ENCODE peak calls at places on chromosomes 16 and 17, in seven cellular contexts. U is HFF-Myc; J is CD4-positive, alpha-beta T cell; Y is A673; Q is B cell; H is ovary; A is mucosa of descending colon. D is an unnamed sample.

GRCh38 chr17:33049781-33050414 is 58.3 kb downstream of the SPACA3 start:
- DNase-seq in U (peak), J (no peak), Y (peak), Q (peak), H (peak), A (peak), D (no peak)

GRCh38 chr17:71455219-71455618 is 665.6 kb upstream of the SOX9 start:
- DNase-seq in U (no peak), J (no peak), Y (no peak), Q (no peak), H (no peak), A (no peak), D (no peak)

GRCh38 chr17:15091825-15092224 is 173.3 kb downstream of the PMP22 start:
- DNase-seq in U (no peak), J (no peak), Y (peak), Q (no peak), H (no peak), A (no peak), D (no peak)

GRCh38 chr16:27325736-27326135 is 12.0 kb downstream of the IL4R start:
- DNase-seq in U (no peak), J (no peak), Y (no peak), Q (no peak), H (no peak), A (no peak), D (no peak)

GRCh38 chr16:4830408-4830807 is 16.7 kb downstream of the GLYR1 start:
- DNase-seq in U (no peak), J (no peak), Y (no peak), Q (no peak), H (no peak), A (no peak), D (no peak)

GRCh38 chr17:46115687-46116086 is 77.5 kb downstream of the KANSL1 start:
- DNase-seq in U (no peak), J (no peak), Y (no peak), Q (no peak), H (no peak), A (no peak), D (no peak)

GRCh38 chr17:39209317-39210092 is 9.4 kb downstream of the RPL19 start:
- DNase-seq in U (no peak), J (peak), Y (peak), Q (peak), H (peak), A (peak), D (peak)

GRCh38 chr17:8393470-8394231 is 4.0 kb downstream of the RNF222 start:
- DNase-seq in U (no peak), J (peak), Y (no peak), Q (peak), H (no peak), A (peak), D (no peak)

GRCh38 chr16:50653056-50653455 is 28.1 kb downstream of the SNX20 start:
- DNase-seq in U (no peak), J (no peak), Y (no peak), Q (no peak), H (no peak), A (no peak), D (no peak)

GRCh38 chr16:49260956-49261530 is 20.6 kb downstream of the CBLN1 start:
- DNase-seq in U (no peak), J (no peak), Y (no peak), Q (no peak), H (no peak), A (no peak), D (no peak)

DNA sequence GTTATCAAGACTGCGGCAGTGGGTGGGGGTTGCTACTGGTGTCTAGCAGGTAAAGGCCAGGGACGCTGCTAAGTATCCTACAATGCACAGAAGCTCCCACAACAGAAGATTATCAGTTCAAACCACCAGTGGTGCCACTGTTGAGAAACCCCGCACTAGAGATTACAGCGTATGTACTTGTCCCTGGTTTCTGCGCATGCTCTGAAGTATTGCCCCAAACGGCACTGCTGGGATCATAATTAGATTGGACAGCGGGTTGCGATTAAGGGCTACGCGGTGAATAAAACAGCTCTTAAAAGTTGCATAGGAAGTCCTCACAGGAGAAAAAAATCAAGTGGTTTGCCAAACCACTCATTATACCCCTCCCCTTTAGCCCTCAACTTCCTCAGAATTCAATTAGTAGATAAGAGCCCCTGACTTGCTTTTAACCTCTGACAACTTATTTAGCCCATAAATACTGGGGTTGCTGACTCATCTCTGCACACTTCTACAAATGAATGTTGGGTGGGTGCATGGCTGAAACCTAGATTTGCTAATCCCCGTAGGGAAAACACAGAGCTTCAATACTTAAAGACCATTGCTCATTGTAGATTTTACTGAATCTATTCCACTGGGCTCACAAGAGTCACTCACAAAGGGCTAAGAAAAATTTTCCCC is 91.7 kb downstream of the RGS9 start:
- DNase-seq in U (peak), J (peak), Y (peak), Q (no peak), H (no peak), A (no peak), D (peak)
- TF ChIP-seq CTCF in U (no peak), J (no peak), Y (no peak), Q (no peak), H (no peak), A (no peak), D (no peak)

GRCh38 chr17:47654991-47655390 is 5.3 kb downstream of the KPNB1 start:
- DNase-seq in U (no peak), J (no peak), Y (no peak), Q (no peak), H (no peak), A (no peak), D (no peak)

GRCh38 chr17:47663997-47664941 is 14.6 kb downstream of the KPNB1 start:
- DNase-seq in U (peak), J (peak), Y (peak), Q (peak), H (peak), A (peak), D (no peak)

GRCh38 chr17:47665655-47666054 is 15.9 kb downstream of the KPNB1 start:
- DNase-seq in U (no peak), J (no peak), Y (no peak), Q (no peak), H (no peak), A (no peak), D (no peak)

DNA sequence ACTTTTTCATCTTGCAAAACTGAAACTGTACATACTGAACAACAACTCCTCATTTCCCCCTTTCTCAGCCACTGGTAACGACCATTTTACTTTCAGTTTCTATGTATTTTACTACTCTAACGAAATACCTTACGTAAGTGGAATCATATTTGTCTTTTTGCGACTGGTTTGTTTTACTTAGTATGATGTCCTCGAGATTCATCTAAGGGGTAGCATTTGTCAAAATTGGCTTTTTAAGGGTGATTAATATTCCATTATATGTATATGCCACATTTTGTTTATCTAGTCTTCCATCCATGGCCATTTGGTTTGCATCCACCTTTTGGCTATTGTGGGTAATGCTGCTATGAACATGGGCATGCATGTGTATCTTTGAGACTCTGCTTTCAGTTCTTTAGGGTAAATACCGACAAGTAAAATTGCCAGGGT is 10.4 kb downstream of the KPNB1 start:
- DNase-seq in U (no peak), J (no peak), Y (no peak), Q (peak), H (no peak), A (no peak), D (peak)
- TF ChIP-seq CTCF in U (no peak), J (no peak), Y (no peak), Q (peak), H (no peak), A (no peak), D (no peak)

GRCh38 chr17:62675260-62675659 is 47.8 kb downstream of the MRC2 start:
- DNase-seq in U (no peak), J (no peak), Y (no peak), Q (peak), H (no peak), A (no peak), D (no peak)

GRCh38 chr17:62672957-62673356 is 45.5 kb downstream of the MRC2 start:
- DNase-seq in U (no peak), J (no peak), Y (no peak), Q (no peak), H (no peak), A (no peak), D (no peak)

GRCh38 chr17:62674363-62674739 is 46.9 kb downstream of the MRC2 start:
- DNase-seq in U (no peak), J (no peak), Y (no peak), Q (no peak), H (no peak), A (no peak), D (no peak)

GRCh38 chr17:62674841-62675240 is 47.4 kb downstream of the MRC2 start:
- DNase-seq in U (no peak), J (no peak), Y (no peak), Q (no peak), H (no peak), A (no peak), D (no peak)

DNA sequence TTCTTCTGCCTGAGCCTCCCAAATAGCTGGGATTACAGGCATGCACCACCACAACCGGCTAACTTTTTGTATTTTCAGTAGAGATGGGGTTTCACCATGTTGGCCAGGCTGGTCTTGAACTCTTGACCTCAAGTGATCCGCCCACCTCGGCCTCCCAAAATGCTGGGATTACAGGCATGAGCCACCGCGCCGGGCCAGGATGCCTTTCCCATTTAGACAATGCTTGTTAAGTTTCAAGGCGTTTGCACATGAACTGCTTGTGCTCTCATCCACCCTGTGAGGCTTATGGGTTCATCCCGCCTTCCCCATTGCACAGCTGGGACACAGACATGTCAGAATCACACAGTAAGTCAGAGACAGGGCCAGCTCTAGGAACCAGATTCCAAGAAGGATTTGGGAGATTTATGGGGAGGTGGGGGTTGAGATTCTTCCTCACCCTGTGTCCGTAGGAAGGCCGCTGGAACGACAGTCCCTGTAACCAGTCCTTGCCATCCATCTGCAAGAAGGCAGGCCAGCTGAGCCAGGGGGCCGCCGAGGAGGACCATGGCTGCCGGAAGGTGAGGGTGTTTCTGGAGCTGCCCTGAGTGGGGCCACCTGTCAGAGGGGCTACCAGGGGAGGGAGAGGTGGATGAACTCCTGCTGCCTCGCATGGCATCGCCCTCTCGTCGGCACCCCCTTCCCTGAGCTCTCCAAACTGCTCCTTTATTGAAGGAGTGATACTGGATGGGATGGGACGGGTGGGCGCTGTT is 46.3 kb downstream of the MRC2 start:
- DNase-seq in U (no peak), J (no peak), Y (no peak), Q (no peak), H (no peak), A (no peak), D (no peak)
- TF ChIP-seq CTCF in U (no peak), J (no peak), Y (no peak), Q (no peak), H (no peak), A (no peak), D (no peak)

GRCh38 chr17:50109207-50109606 is 14.1 kb downstream of the PDK2 start:
- DNase-seq in U (no peak), J (no peak), Y (no peak), Q (no peak), H (no peak), A (no peak), D (no peak)
- TF ChIP-seq CTCF in U (no peak), J (no peak), Y (no peak), Q (no peak), H (no peak), A (no peak), D (no peak)

GRCh38 chr16:89922884-89923639 is at the start of gene TUBB3:
- DNase-seq in U (no peak), J (no peak), Y (peak), Q (peak), H (no peak), A (peak), D (peak)
- TF ChIP-seq CTCF in U (no peak), J (no peak), Y (no peak), Q (no peak), H (no peak), A (no peak), D (no peak)

DNA sequence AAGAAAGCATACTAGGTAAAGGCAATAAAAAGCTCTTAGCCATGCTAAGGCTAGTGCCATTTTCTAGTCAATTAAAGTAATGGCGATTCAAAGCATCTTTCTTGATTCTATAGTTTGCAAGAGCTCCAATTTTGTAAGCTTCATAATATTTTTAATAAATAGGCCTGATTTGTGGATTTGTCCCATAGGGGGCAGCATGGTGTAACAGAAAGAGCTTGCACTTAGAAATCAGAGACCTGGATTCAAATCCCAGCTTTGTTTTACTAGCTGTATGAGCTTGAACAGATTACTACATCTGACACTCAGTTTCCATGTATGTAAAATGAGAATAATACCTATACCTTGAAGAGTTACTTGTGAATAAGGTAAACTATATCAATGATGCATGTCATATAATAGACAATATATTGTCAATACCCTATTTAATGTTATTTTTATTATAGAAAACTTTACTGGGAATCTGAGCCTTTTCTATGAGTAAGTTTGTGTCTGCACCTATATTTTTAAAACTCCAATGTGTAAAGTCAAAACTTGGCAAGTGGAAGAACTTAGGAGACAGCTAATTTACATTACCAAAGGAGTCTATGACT is 93.6 kb upstream of the NOG start:
- DNase-seq in U (peak), J (no peak), Y (peak), Q (no peak), H (no peak), A (peak), D (no peak)
- TF ChIP-seq CTCF in U (peak), J (peak), Y (peak), Q (no peak), H (no peak), A (no peak), D (peak)

DNA sequence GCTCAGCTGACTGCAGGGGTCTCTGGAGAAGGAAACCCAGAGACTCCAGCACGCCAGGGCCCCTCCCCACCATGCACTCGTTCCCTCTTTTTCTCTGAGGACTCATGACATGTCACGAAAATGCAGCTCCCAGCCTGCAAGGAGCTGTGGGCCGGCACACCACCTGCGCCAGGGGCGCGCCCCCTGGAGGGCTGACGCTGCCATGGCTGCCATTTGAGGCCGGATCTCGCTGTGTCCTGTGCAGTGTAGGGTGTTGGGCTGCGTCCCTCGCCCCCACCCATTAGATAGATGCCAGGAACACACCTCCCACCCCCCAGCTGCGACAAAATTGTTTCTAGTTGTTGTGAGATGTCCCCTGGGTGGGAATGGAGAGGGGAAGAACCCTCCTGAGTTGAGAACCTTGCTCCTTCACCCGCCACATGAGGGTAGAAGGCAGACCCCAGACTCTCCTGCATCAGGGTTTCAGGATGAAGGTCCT is 8.2 kb downstream of the SYNGR2 start:
- DNase-seq in U (no peak), J (peak), Y (peak), Q (peak), H (peak), A (peak), D (peak)
- TF ChIP-seq CTCF in U (peak), J (peak), Y (peak), Q (peak), H (peak), A (peak), D (peak)